ENCODE peak calls at places on chromosomes 3 and 15, in six cellular contexts. G is CD14-positive monocyte; P is A549; X is activated CD8-positive, alpha-beta T cell treated with anti-CD3 and anti-CD28 coated beads for 36 hours; W is left lung; K is heart right ventricle. Z is an unnamed sample.

GRCh38 chr15:84023636-84024035 is 211.9 kb upstream of the GOLGA6L4 start:
- DNase-seq in G (no peak), P (peak), W (no peak), K (peak), X (peak), Z (no peak)

GRCh38 chr3:131735121-131735520 is 232.3 kb upstream of the MRPL3 start:
- DNase-seq in W (no peak), G (no peak), K (no peak), X (no peak), P (no peak), Z (no peak)

GRCh38 chr3:94307588-94307987 is 244.7 kb downstream of the NSUN3 start:
- DNase-seq in X (no peak), W (no peak), P (no peak), K (no peak), G (no peak), Z (no peak)

GRCh38 chr3:108153451-108153981 is 62.7 kb upstream of the CD47 start:
- DNase-seq in W (no peak), G (no peak), K (no peak), X (peak), P (peak), Z (peak)

GRCh38 chr15:81303241-81304225 is 20.4 kb downstream of the STARD5 start:
- DNase-seq in P (no peak), X (no peak), W (no peak), G (no peak), K (no peak), Z (no peak)

GRCh38 chr3:19866751-19867347 is 67.2 kb downstream of the EFHB start:
- DNase-seq in W (no peak), P (peak), K (peak), G (no peak), X (peak), Z (no peak)

GRCh38 chr3:69008980-69009379 is 4.5 kb downstream of the EOGT start:
- DNase-seq in K (no peak), G (no peak), P (no peak), W (no peak), X (no peak), Z (no peak)

GRCh38 chr3:177182352-177182751 is 14.9 kb downstream of the TBL1XR1 start:
- DNase-seq in P (no peak), K (no peak), G (no peak), X (no peak), W (no peak), Z (no peak)

GRCh38 chr3:46699846-46700523 is 1.2 kb upstream of the TMIE start:
- DNase-seq in K (peak), P (no peak), X (no peak), G (peak), W (peak), Z (peak)

GRCh38 chr15:63043391-63044076 is 987 bp downstream of the TPM1 start:
- DNase-seq in P (no peak), X (peak), K (no peak), G (peak), W (no peak), Z (no peak)

GRCh38 chr15:97576916-97577645 is 383.4 kb upstream of the ARRDC4 start:
- DNase-seq in P (no peak), X (no peak), K (no peak), G (no peak), W (no peak), Z (no peak)

GRCh38 chr3:179826247-179826637 is 173.4 kb downstream of the USP13 start:
- DNase-seq in W (no peak), K (no peak), P (no peak), X (no peak), G (no peak), Z (no peak)

GRCh38 chr3:111735271-111735758 is 123.8 kb upstream of the PHLDB2 start:
- DNase-seq in K (no peak), P (peak), G (no peak), W (no peak), X (peak), Z (no peak)

GRCh38 chr3:186109897-186110803 is 1.3 kb upstream of the ETV5 start:
- DNase-seq in P (no peak), K (no peak), G (no peak), X (peak), W (no peak), Z (peak)

GRCh38 chr15:67080118-67080899 is 14.9 kb downstream of the SMAD3 start:
- DNase-seq in G (no peak), P (no peak), W (peak), X (no peak), K (peak), Z (no peak)

GRCh38 chr15:65217526-65218482 is 6.5 kb upstream of the CILP start:
- DNase-seq in G (no peak), P (no peak), X (peak), W (no peak), K (no peak), Z (no peak)

GRCh38 chr3:87898971-87899370 is 159.8 kb downstream of the CGGBP1 start:
- DNase-seq in P (no peak), K (no peak), X (no peak), G (no peak), W (no peak), Z (no peak)

GRCh38 chr15:80999623-81000036 is 1.1 kb upstream of the TLNRD1 start:
- DNase-seq in G (no peak), K (no peak), X (peak), P (no peak), W (peak), Z (peak)

DNA sequence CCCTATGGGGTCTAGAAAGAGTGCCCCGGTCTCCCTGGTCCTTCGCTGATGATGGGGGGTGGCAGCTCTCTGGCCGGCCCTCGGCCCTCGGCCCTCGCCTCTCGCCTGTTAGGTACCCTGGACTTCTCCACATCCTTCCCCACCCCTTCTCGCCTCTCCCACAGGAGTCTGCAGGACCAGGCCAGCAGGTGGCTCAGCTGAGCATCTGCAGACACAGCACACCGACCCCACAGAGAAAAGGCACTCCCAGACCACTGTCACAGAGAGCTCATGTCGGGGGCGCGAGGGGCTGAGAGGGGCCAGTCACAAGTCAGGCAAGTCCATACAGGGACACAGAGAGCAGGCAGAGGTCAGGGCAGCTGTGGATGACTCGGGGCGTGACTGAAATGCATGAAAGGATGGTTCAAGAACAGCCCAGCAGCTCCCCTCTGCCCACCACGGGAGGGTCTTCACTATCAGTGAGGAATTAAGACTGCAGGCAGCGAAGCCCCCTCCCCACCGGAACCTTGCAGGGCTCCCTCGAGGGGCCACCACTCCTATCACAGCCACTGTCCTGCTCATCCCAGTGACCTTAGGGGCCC is 181.7 kb upstream of the NSMCE3 start:
- DNase-seq in X (no peak), P (peak), W (no peak), K (no peak), G (no peak), Z (no peak)
- TF ChIP-seq CTCF in X (no peak), P (peak), W (no peak), K (no peak), G (no peak), Z (no peak)

GRCh38 chr3:194871864-194872668 is 186.4 kb downstream of the FAM43A start:
- DNase-seq in P (peak), X (no peak), K (no peak), G (peak), W (peak), Z (peak)

GRCh38 chr3:194875581-194876402 is 190.1 kb downstream of the FAM43A start:
- DNase-seq in P (no peak), W (no peak), X (no peak), K (no peak), G (no peak), Z (no peak)

GRCh38 chr3:194872669-194872977 is 186.9 kb downstream of the FAM43A start:
- DNase-seq in W (no peak), P (peak), X (no peak), K (no peak), G (no peak), Z (no peak)

GRCh38 chr3:194874783-194875182 is 189.1 kb downstream of the FAM43A start:
- DNase-seq in K (no peak), W (no peak), P (no peak), X (no peak), G (no peak), Z (no peak)

DNA sequence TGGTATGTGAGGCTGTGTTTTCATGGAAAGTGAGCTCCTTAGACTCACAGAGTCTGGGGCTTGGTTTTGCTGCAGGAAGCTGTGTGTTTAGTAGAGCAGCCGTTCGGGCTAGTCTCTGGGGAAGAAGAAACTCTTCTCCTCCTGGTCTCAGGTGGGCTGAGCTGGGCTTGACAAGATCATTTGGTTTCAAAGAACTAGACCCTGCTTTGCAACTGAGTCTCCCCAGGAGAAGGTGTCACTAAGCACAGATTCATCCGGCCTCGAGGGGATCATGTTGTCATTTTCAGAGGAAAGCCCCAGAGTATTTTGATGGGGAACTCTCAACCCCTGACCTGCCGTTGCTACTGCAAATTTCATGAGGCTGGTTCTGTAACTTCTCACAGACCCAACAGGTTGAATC is 188.5 kb downstream of the FAM43A start:
- DNase-seq in X (no peak), W (no peak), K (no peak), G (no peak), P (no peak), Z (no peak)
- TF ChIP-seq CTCF in X (no peak), W (no peak), K (no peak), G (no peak), P (no peak), Z (no peak)

GRCh38 chr3:51860703-51861665 is at the start of gene IQCF2:
- DNase-seq in W (no peak), G (no peak), X (no peak), P (no peak), K (no peak), Z (no peak)

GRCh38 chr3:51862886-51863285 is 1.5 kb downstream of the IQCF2 start:
- DNase-seq in P (no peak), X (no peak), W (no peak), K (no peak), G (no peak), Z (no peak)
- TF ChIP-seq CTCF in P (no peak), X (no peak), W (no peak), K (no peak), G (no peak), Z (no peak)

GRCh38 chr3:120604784-120605183 is 8.6 kb downstream of the NDUFB4 start:
- DNase-seq in W (no peak), G (no peak), K (no peak), X (no peak), P (no peak), Z (no peak)

GRCh38 chr3:120602682-120603081 is 6.5 kb downstream of the NDUFB4 start:
- DNase-seq in W (no peak), X (no peak), K (no peak), G (no peak), P (no peak), Z (no peak)

GRCh38 chr3:120608506-120608905 is 12.4 kb downstream of the NDUFB4 start:
- DNase-seq in P (no peak), X (no peak), W (no peak), K (no peak), G (no peak), Z (no peak)

GRCh38 chr3:120601554-120601953 is 5.4 kb downstream of the NDUFB4 start:
- DNase-seq in W (no peak), K (no peak), X (no peak), G (no peak), P (no peak), Z (no peak)

GRCh38 chr3:120604382-120604781 is 8.2 kb downstream of the NDUFB4 start:
- DNase-seq in X (no peak), P (no peak), W (no peak), G (no peak), K (no peak), Z (no peak)
- TF ChIP-seq CTCF in X (no peak), P (no peak), W (no peak), G (no peak), K (no peak), Z (no peak)

DNA sequence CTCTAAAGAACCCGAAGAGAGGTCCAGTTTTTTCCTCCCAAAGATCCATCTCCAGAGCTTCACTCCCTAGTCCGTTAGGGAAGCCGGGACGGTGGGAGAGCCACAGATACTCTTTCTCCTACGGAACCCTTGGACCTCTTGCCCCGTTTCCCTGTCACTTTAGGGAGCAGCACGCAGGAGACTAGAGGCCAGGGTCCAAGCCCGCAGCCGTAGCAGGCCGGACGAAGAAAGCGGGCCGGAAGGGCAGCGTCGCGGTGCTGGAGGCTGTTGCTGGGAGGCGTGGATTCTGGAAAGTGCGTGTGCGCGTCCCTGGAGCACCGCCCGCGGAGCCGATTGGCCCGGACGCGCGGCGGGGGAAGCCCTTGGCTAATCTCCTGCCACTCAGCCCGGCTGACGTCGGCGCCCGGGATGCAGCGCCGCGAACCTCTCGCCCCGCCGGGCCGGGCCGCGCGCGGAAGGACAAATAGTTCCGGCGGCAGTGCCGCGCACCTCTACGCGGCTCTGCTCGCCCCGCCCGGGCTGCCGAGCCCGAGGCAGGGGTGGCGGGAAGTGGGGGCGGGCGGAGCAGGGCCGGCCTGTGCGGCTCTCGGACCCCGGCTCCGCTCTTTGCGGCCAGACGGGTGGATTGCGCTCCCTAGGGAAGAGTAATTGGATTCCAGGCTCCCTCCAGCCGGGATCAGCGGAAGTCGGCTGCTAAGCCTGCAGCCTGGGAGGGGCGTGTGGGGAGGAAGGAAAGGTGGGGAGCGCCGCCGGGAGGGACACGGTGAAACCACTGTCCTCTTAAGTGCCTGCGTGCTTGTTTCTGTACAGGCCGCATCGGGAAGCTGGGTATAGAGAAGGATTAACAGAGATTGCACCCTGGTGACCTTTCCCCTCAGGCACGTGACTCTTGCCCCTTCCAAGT is 31.3 kb upstream of the TCF12 start:
- DNase-seq in X (peak), W (peak), K (peak), G (peak), P (peak), Z (peak)
- TF ChIP-seq CTCF in X (no peak), W (no peak), K (no peak), G (no peak), P (peak), Z (no peak)

GRCh38 chr15:28128036-28128435 is 28.9 kb upstream of the OCA2 start:
- DNase-seq in X (no peak), W (peak), G (no peak), K (peak), P (no peak), Z (no peak)

GRCh38 chr15:28124841-28125240 is 25.7 kb upstream of the OCA2 start:
- DNase-seq in X (no peak), W (no peak), K (no peak), G (no peak), P (no peak), Z (no peak)

GRCh38 chr15:28123408-28124023 is 24.4 kb upstream of the OCA2 start:
- DNase-seq in G (no peak), W (no peak), P (peak), X (peak), K (peak), Z (peak)

GRCh38 chr15:28127036-28127435 is 27.9 kb upstream of the OCA2 start:
- DNase-seq in K (no peak), G (no peak), X (no peak), P (no peak), W (no peak), Z (no peak)

GRCh38 chr15:28125673-28126651 is 26.8 kb upstream of the OCA2 start:
- DNase-seq in P (peak), W (no peak), G (no peak), K (peak), X (no peak), Z (peak)
- TF ChIP-seq CTCF in P (peak), W (peak), G (peak), K (peak), X (peak), Z (no peak)

GRCh38 chr3:195080571-195081141 is 190.3 kb downstream of the XXYLT1 start:
- DNase-seq in X (no peak), K (peak), P (no peak), G (no peak), W (no peak), Z (no peak)
- TF ChIP-seq CTCF in X (no peak), K (no peak), P (no peak), G (no peak), W (no peak), Z (no peak)

GRCh38 chr3:99637041-99637380 is 1.4 kb upstream of the COL8A1 start:
- DNase-seq in W (no peak), G (no peak), P (no peak), X (no peak), K (no peak), Z (no peak)
- TF ChIP-seq CTCF in W (no peak), G (no peak), P (no peak), X (no peak), K (no peak), Z (no peak)

DNA sequence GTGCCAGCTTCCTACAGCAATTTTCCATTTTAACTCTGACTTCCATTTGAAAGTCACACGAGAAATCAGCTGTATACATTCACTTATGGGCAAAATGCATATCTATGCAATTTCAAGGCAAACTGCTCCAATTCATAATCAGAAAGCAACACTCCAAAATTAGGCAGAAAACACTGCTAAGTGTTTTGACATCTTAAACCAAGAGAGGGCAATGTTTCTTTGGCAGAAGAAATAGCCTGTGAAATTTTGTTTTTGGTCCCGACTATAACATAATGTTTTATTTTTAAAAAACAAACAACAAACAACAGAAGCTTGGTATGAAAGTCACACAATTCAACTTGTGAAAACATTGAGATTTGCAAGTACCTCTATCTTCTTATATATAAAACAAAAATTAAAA is 42.6 kb downstream of the GOLIM4 start:
- DNase-seq in W (no peak), X (no peak), K (no peak), G (no peak), P (no peak), Z (no peak)
- TF ChIP-seq CTCF in W (no peak), X (no peak), K (no peak), G (no peak), P (no peak), Z (no peak)

GRCh38 chr15:69160976-69161877 is 792 bp downstream of the GLCE start:
- DNase-seq in X (peak), P (peak), W (peak), G (no peak), K (peak), Z (peak)
- TF ChIP-seq CTCF in X (no peak), P (peak), W (no peak), G (no peak), K (no peak), Z (no peak)

Z was measured in mucosa of descending colon.